ENCODE peak calls at places on chromosome 20, in eight cellular contexts. T is A549, Q is tibial artery, Z is HFF-Myc, W is tibial nerve, V is GM12865, R is heart left ventricle, J is AG10803. G is an unnamed sample.

GRCh38 chr20:63635431-63636141 is 8.7 kb upstream of the GMEB2 start:
- DNase-seq in Q (no peak), W (no peak), V (peak), J (no peak), R (no peak), Z (no peak), T (no peak), G (no peak)

GRCh38 chr20:9214676-9215075 is 145.8 kb downstream of the PLCB4 start:
- DNase-seq in J (peak), W (no peak), T (no peak), Q (no peak), Z (no peak), V (no peak), R (no peak), G (peak)

GRCh38 chr20:6575912-6576391 is 191.5 kb upstream of the BMP2 start:
- DNase-seq in T (no peak), R (no peak), J (no peak), W (no peak), V (peak), Q (no peak), Z (no peak), G (no peak)

GRCh38 chr20:37522258-37523011 is 1.4 kb downstream of the NNAT start:
- DNase-seq in J (no peak), V (no peak), Q (no peak), Z (no peak), T (no peak), R (peak), W (no peak), G (no peak)

GRCh38 chr20:5657190-5657872 is 92.9 kb upstream of the SHLD1 start:
- DNase-seq in V (no peak), R (peak), Z (peak), W (no peak), Q (peak), J (peak), T (peak), G (peak)

GRCh38 chr20:58237318-58238182 is 9.1 kb upstream of the ANKRD60 start:
- DNase-seq in W (no peak), Q (no peak), R (no peak), Z (no peak), V (no peak), J (peak), T (no peak), G (peak)

GRCh38 chr20:43904778-43905177 is 9.9 kb upstream of the TOX2 start:
- DNase-seq in T (no peak), R (no peak), J (no peak), W (no peak), Z (no peak), V (no peak), Q (no peak), G (no peak)

GRCh38 chr20:61899971-61900370 is 165.7 kb downstream of the TAF4 start:
- DNase-seq in Q (no peak), V (no peak), J (no peak), W (no peak), T (no peak), Z (no peak), R (no peak), G (no peak)

GRCh38 chr20:49452011-49452482 is 30.4 kb downstream of the KCNB1 start:
- DNase-seq in T (no peak), W (no peak), R (peak), J (no peak), Q (no peak), V (no peak), Z (no peak), G (no peak)

GRCh38 chr20:61949714-61950630 is 115.7 kb downstream of the TAF4 start:
- DNase-seq in Q (no peak), W (no peak), J (no peak), V (no peak), T (no peak), Z (no peak), R (peak), G (no peak)

GRCh38 chr20:53331151-53331973 is 262.3 kb downstream of the ZNF217 start:
- DNase-seq in W (no peak), T (no peak), Z (peak), J (peak), R (peak), Q (no peak), V (no peak), G (peak)

GRCh38 chr20:33945391-33946079 is 48.2 kb upstream of the RALY start:
- DNase-seq in Q (no peak), R (no peak), Z (no peak), T (no peak), V (no peak), J (peak), W (no peak), G (no peak)

GRCh38 chr20:41927189-41927588 is 309.0 kb upstream of the CHD6 start:
- DNase-seq in T (no peak), J (no peak), Q (no peak), W (no peak), Z (no peak), R (no peak), V (no peak), G (no peak)

GRCh38 chr20:53708129-53708968 is 114.7 kb upstream of the ZNF217 start:
- DNase-seq in Z (no peak), V (peak), W (no peak), J (peak), R (no peak), T (no peak), Q (no peak), G (peak)

GRCh38 chr20:1491891-1492642 is 847 bp upstream of the SIRPB2 start:
- DNase-seq in Z (no peak), W (no peak), Q (no peak), V (no peak), J (no peak), R (no peak), T (no peak), G (no peak)

GRCh38 chr20:33034901-33035492 is 3.5 kb downstream of the BPIFB6 start:
- DNase-seq in Q (no peak), W (no peak), V (no peak), J (no peak), R (no peak), Z (no peak), T (no peak), G (no peak)

GRCh38 chr20:38680492-38681118 is 43.7 kb upstream of the SLC32A1 start:
- DNase-seq in J (peak), Z (no peak), R (no peak), V (peak), T (no peak), Q (no peak), W (no peak), G (peak)

GRCh38 chr20:21203036-21203656 is 77.3 kb downstream of the KIZ start:
- DNase-seq in Q (no peak), T (no peak), V (no peak), R (no peak), J (no peak), W (no peak), Z (no peak), G (no peak)

GRCh38 chr20:43736588-43737091 is 9.8 kb upstream of the GTSF1L start:
- DNase-seq in W (no peak), R (no peak), T (no peak), Q (no peak), J (peak), Z (no peak), V (peak), G (no peak)

GRCh38 chr20:41161886-41162285 is 24.5 kb downstream of the PLCG1 start:
- DNase-seq in Z (no peak), J (no peak), Q (no peak), T (no peak), V (no peak), R (no peak), W (no peak), G (no peak)

GRCh38 chr20:1338096-1338495 is 9.2 kb upstream of the SDCBP2 start:
- DNase-seq in T (no peak), Z (no peak), J (no peak), V (no peak), R (peak), Q (no peak), W (no peak), G (no peak)

GRCh38 chr20:31716818-31717477 is 5.7 kb downstream of the BCL2L1 start:
- DNase-seq in T (no peak), R (no peak), V (no peak), Q (no peak), W (no peak), Z (no peak), J (no peak), G (no peak)

GRCh38 chr20:58634818-58635665 is 16.0 kb upstream of the STX16 start:
- DNase-seq in Z (no peak), Q (no peak), W (no peak), J (no peak), T (no peak), V (no peak), R (no peak), G (no peak)

GRCh38 chr20:621115-621756 is 11.1 kb upstream of the TCF15 start:
- DNase-seq in Q (no peak), Z (no peak), V (no peak), W (no peak), R (no peak), J (peak), T (no peak), G (no peak)

GRCh38 chr20:63974402-63975200 is 4.8 kb downstream of the SAMD10 start:
- DNase-seq in J (no peak), Z (no peak), Q (no peak), W (no peak), R (peak), V (peak), T (no peak), G (no peak)

GRCh38 chr20:56731496-56731895 is 102.4 kb downstream of the TFAP2C start:
- DNase-seq in T (no peak), Z (no peak), Q (no peak), W (no peak), R (no peak), J (no peak), V (no peak), G (no peak)

GRCh38 chr20:35497780-35498189 is 31.7 kb downstream of the C20orf173 start:
- DNase-seq in R (peak), Z (no peak), W (peak), T (no peak), J (no peak), V (no peak), Q (peak), G (no peak)

GRCh38 chr20:4726710-4727391 is 5.1 kb downstream of the PRND start:
- DNase-seq in Q (no peak), Z (peak), R (no peak), T (no peak), V (peak), J (peak), W (no peak), G (peak)

GRCh38 chr20:31848088-31848999 is 2.9 kb upstream of the FOXS1 start:
- DNase-seq in V (no peak), J (no peak), R (no peak), T (no peak), Z (no peak), Q (no peak), W (no peak), G (no peak)

GRCh38 chr20:8339313-8339712 is 207.2 kb downstream of the PLCB1 start:
- DNase-seq in T (no peak), Q (no peak), V (no peak), W (no peak), J (no peak), Z (no peak), R (no peak), G (no peak)

GRCh38 chr20:32387262-32387661 is 29.1 kb downstream of the ASXL1 start:
- DNase-seq in Z (no peak), R (no peak), T (no peak), J (peak), W (no peak), Q (no peak), V (peak), G (no peak)

GRCh38 chr20:1418335-1418734 is 25.5 kb upstream of the FKBP1A start:
- DNase-seq in T (no peak), Q (no peak), R (no peak), Z (no peak), J (peak), W (no peak), V (no peak), G (no peak)

GRCh38 chr20:51712501-51713212 is 55.5 kb downstream of the ATP9A start:
- DNase-seq in W (no peak), R (no peak), Q (no peak), J (peak), Z (no peak), T (peak), V (no peak), G (peak)

GRCh38 chr20:51713213-51713598 is 55.0 kb downstream of the ATP9A start:
- DNase-seq in V (no peak), Q (no peak), J (no peak), Z (no peak), W (no peak), T (no peak), R (no peak), G (no peak)

GRCh38 chr20:51715028-51715872 is 52.9 kb downstream of the ATP9A start:
- DNase-seq in J (no peak), V (no peak), Z (no peak), T (no peak), R (no peak), Q (no peak), W (no peak), G (no peak)

GRCh38 chr20:51711426-51711825 is 56.8 kb downstream of the ATP9A start:
- DNase-seq in J (no peak), W (no peak), T (no peak), V (no peak), R (no peak), Q (no peak), Z (no peak), G (no peak)

GRCh38 chr20:51710503-51710902 is 57.7 kb downstream of the ATP9A start:
- DNase-seq in J (no peak), Z (no peak), W (no peak), T (no peak), V (no peak), R (no peak), Q (no peak), G (no peak)
- TF ChIP-seq CTCF in J (no peak), Z (no peak), W (no peak), T (no peak), V (no peak), R (no peak), Q (no peak), G (no peak)

GRCh38 chr20:24585796-24586522 is 116.5 kb downstream of the SYNDIG1 start:
- DNase-seq in R (no peak), Z (no peak), T (no peak), J (no peak), Q (no peak), W (no peak), V (no peak), G (no peak)

GRCh38 chr20:24588047-24588635 is 118.7 kb downstream of the SYNDIG1 start:
- DNase-seq in V (no peak), R (no peak), Q (no peak), T (no peak), Z (no peak), J (no peak), W (no peak), G (no peak)

GRCh38 chr20:24588725-24589340 is 119.4 kb downstream of the SYNDIG1 start:
- DNase-seq in R (no peak), J (no peak), V (no peak), W (no peak), T (no peak), Q (no peak), Z (no peak), G (no peak)

GRCh38 chr20:24586523-24586840 is 117.1 kb downstream of the SYNDIG1 start:
- DNase-seq in J (no peak), R (no peak), Q (no peak), W (no peak), V (no peak), Z (no peak), T (no peak), G (no peak)

DNA sequence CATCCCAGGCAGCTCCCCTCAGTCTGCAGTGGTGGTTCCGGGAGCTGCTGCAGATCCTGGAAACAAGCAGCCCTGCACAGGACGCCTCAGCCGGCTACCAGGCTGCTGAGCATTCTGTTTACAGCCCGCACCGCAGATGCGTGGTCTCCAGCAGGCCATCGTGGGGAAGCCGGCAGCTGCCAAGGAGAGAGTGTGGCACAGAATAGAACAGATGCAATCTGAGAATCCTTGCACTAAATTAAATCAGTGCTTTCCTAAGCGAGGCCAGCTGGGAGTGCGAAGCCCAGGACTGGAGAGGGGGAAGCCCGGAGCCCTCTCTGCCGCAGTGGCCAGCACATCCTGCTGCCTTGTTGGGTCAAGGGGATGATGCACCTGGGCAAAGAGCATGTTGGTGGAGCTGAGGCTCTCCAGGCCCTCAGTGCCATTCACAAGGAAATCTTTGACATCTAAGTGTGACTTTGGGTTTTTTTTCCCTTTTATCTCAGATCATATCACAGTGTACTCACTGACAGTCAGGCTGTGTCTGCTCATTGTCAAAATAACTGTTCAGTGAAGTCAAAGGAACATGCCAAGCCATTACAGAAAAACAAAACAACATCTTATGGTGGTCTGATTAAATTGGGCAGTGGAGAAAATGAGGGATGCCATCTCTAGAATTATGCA is 118.1 kb downstream of the SYNDIG1 start:
- DNase-seq in Q (no peak), T (no peak), W (no peak), J (no peak), V (no peak), R (no peak), Z (no peak), G (no peak)
- H3K4me3 ChIP-seq in Q (no peak), T (no peak), W (no peak), J (no peak), V (no peak), R (no peak), Z (no peak), G (no peak)

GRCh38 chr20:17680836-17681740 is 954 bp downstream of the RRBP1 start:
- DNase-seq in Z (no peak), Q (peak), W (peak), V (peak), J (peak), R (peak), T (peak), G (no peak)
- TF ChIP-seq CTCF in Z (peak), Q (peak), W (peak), V (peak), J (peak), R (peak), T (peak), G (peak)

GRCh38 chr20:14331671-14332070 is 5.7 kb downstream of the FLRT3 start:
- DNase-seq in W (no peak), Z (no peak), J (no peak), Q (no peak), V (no peak), R (no peak), T (no peak), G (no peak)
- H3K4me3 ChIP-seq in W (peak), Z (no peak), J (no peak), Q (no peak), V (no peak), R (no peak), T (no peak), G (no peak)

GRCh38 chr20:45835230-45836224 is 1.9 kb downstream of the SNX21 start:
- DNase-seq in J (peak), T (no peak), V (no peak), W (no peak), Q (peak), R (no peak), Z (no peak), G (no peak)
- TF ChIP-seq CTCF in J (peak), T (no peak), V (no peak), W (no peak), Q (no peak), R (no peak), Z (no peak), G (no peak)

GRCh38 chr20:47353224-47353696 is 3.2 kb downstream of the ZMYND8 start:
- DNase-seq in R (no peak), Q (no peak), J (no peak), V (no peak), W (no peak), Z (no peak), T (no peak), G (no peak)
- H3K4me3 ChIP-seq in R (peak), Q (no peak), J (no peak), V (peak), W (peak), Z (peak), T (no peak), G (peak)